ENCODE peak calls at places on chromosomes 1 and 21, in eight cellular contexts. One of them, this sample, is unnamed.

GRCh38 chr1:234683856-234684632 is 74.1 kb upstream of the IRF2BP2 start:
- DNase-seq in esophagus squamous epithelium: no peak
- DNase-seq in stimulated activated naive CD8-positive, alpha-beta T cell treated with anti-CD3 and anti-CD28 coated beads, Interleukin-15, Interleukin-2, amounts not matched to agents 100 U/mL and 50 U/mL, for 24 hours: no peak
- DNase-seq in HFFc6: peak; percentile 29
- DNase-seq in stimulated activated CD4-positive, alpha-beta T cell treated with anti-CD3 and anti-CD28 coated beads, Interleukin-12 subunit alpha, Interleukin-12 subunit beta, amount 100 ng/mL, for 24 hours: no peak
- DNase-seq in M059J: peak; percentile 88
- DNase-seq in right cardiac atrium: peak; percentile 78
- DNase-seq in Kasumi-1: peak; percentile 22
- DNase-seq in this sample: no peak

GRCh38 chr1:119564548-119564947 is 57.5 kb downstream of the HSD3B1 start:
- DNase-seq in esophagus squamous epithelium: no peak
- DNase-seq in stimulated activated naive CD8-positive, alpha-beta T cell treated with anti-CD3 and anti-CD28 coated beads, Interleukin-15, Interleukin-2, amounts not matched to agents 100 U/mL and 50 U/mL, for 24 hours: no peak
- DNase-seq in HFFc6: no peak
- DNase-seq in stimulated activated CD4-positive, alpha-beta T cell treated with anti-CD3 and anti-CD28 coated beads, Interleukin-12 subunit alpha, Interleukin-12 subunit beta, amount 100 ng/mL, for 24 hours: no peak
- DNase-seq in M059J: no peak
- DNase-seq in right cardiac atrium: no peak
- DNase-seq in Kasumi-1: no peak
- DNase-seq in this sample: no peak

GRCh38 chr1:59604191-59604590 is 210.6 kb upstream of the HOOK1 start:
- DNase-seq in esophagus squamous epithelium: no peak
- DNase-seq in stimulated activated naive CD8-positive, alpha-beta T cell treated with anti-CD3 and anti-CD28 coated beads, Interleukin-15, Interleukin-2, amounts not matched to agents 100 U/mL and 50 U/mL, for 24 hours: no peak
- DNase-seq in HFFc6: no peak
- DNase-seq in stimulated activated CD4-positive, alpha-beta T cell treated with anti-CD3 and anti-CD28 coated beads, Interleukin-12 subunit alpha, Interleukin-12 subunit beta, amount 100 ng/mL, for 24 hours: no peak
- DNase-seq in M059J: peak; percentile 23
- DNase-seq in right cardiac atrium: no peak
- DNase-seq in Kasumi-1: no peak
- DNase-seq in this sample: no peak

GRCh38 chr1:100903777-100904176 is 7.9 kb downstream of the SLC30A7 start:
- DNase-seq in esophagus squamous epithelium: no peak
- DNase-seq in stimulated activated naive CD8-positive, alpha-beta T cell treated with anti-CD3 and anti-CD28 coated beads, Interleukin-15, Interleukin-2, amounts not matched to agents 100 U/mL and 50 U/mL, for 24 hours: no peak
- DNase-seq in HFFc6: no peak
- DNase-seq in stimulated activated CD4-positive, alpha-beta T cell treated with anti-CD3 and anti-CD28 coated beads, Interleukin-12 subunit alpha, Interleukin-12 subunit beta, amount 100 ng/mL, for 24 hours: no peak
- DNase-seq in M059J: no peak
- DNase-seq in right cardiac atrium: no peak
- DNase-seq in Kasumi-1: no peak
- DNase-seq in this sample: no peak

GRCh38 chr1:220528679-220529529 is 968 bp downstream of the MARK1 start:
- DNase-seq in esophagus squamous epithelium: no peak
- DNase-seq in stimulated activated naive CD8-positive, alpha-beta T cell treated with anti-CD3 and anti-CD28 coated beads, Interleukin-15, Interleukin-2, amounts not matched to agents 100 U/mL and 50 U/mL, for 24 hours: no peak
- DNase-seq in HFFc6: no peak
- DNase-seq in stimulated activated CD4-positive, alpha-beta T cell treated with anti-CD3 and anti-CD28 coated beads, Interleukin-12 subunit alpha, Interleukin-12 subunit beta, amount 100 ng/mL, for 24 hours: no peak
- DNase-seq in M059J: no peak
- DNase-seq in right cardiac atrium: peak; percentile 56
- DNase-seq in Kasumi-1: no peak
- DNase-seq in this sample: no peak

GRCh38 chr1:184691719-184692324 is 62.8 kb downstream of the EDEM3 start:
- DNase-seq in esophagus squamous epithelium: no peak
- DNase-seq in stimulated activated naive CD8-positive, alpha-beta T cell treated with anti-CD3 and anti-CD28 coated beads, Interleukin-15, Interleukin-2, amounts not matched to agents 100 U/mL and 50 U/mL, for 24 hours: no peak
- DNase-seq in HFFc6: peak; percentile 49
- DNase-seq in stimulated activated CD4-positive, alpha-beta T cell treated with anti-CD3 and anti-CD28 coated beads, Interleukin-12 subunit alpha, Interleukin-12 subunit beta, amount 100 ng/mL, for 24 hours: no peak
- DNase-seq in M059J: peak; percentile 57
- DNase-seq in right cardiac atrium: no peak
- DNase-seq in Kasumi-1: peak; percentile 43
- DNase-seq in this sample: peak; percentile 11

GRCh38 chr21:42790520-42790919 is 88.8 kb downstream of the WDR4 start:
- DNase-seq in esophagus squamous epithelium: no peak
- DNase-seq in stimulated activated naive CD8-positive, alpha-beta T cell treated with anti-CD3 and anti-CD28 coated beads, Interleukin-15, Interleukin-2, amounts not matched to agents 100 U/mL and 50 U/mL, for 24 hours: no peak
- DNase-seq in HFFc6: no peak
- DNase-seq in stimulated activated CD4-positive, alpha-beta T cell treated with anti-CD3 and anti-CD28 coated beads, Interleukin-12 subunit alpha, Interleukin-12 subunit beta, amount 100 ng/mL, for 24 hours: no peak
- DNase-seq in M059J: no peak
- DNase-seq in right cardiac atrium: no peak
- DNase-seq in Kasumi-1: no peak
- DNase-seq in this sample: no peak

GRCh38 chr1:18352640-18353245 is 128.0 kb upstream of the KLHDC7A start:
- DNase-seq in esophagus squamous epithelium: no peak
- DNase-seq in stimulated activated naive CD8-positive, alpha-beta T cell treated with anti-CD3 and anti-CD28 coated beads, Interleukin-15, Interleukin-2, amounts not matched to agents 100 U/mL and 50 U/mL, for 24 hours: no peak
- DNase-seq in HFFc6: no peak
- DNase-seq in stimulated activated CD4-positive, alpha-beta T cell treated with anti-CD3 and anti-CD28 coated beads, Interleukin-12 subunit alpha, Interleukin-12 subunit beta, amount 100 ng/mL, for 24 hours: no peak
- DNase-seq in M059J: no peak
- DNase-seq in right cardiac atrium: no peak
- DNase-seq in Kasumi-1: no peak
- DNase-seq in this sample: no peak

GRCh38 chr21:45531393-45532215 is 10.6 kb downstream of the SLC19A1 start:
- DNase-seq in esophagus squamous epithelium: no peak
- DNase-seq in stimulated activated naive CD8-positive, alpha-beta T cell treated with anti-CD3 and anti-CD28 coated beads, Interleukin-15, Interleukin-2, amounts not matched to agents 100 U/mL and 50 U/mL, for 24 hours: no peak
- DNase-seq in HFFc6: no peak
- DNase-seq in stimulated activated CD4-positive, alpha-beta T cell treated with anti-CD3 and anti-CD28 coated beads, Interleukin-12 subunit alpha, Interleukin-12 subunit beta, amount 100 ng/mL, for 24 hours: no peak
- DNase-seq in M059J: no peak
- DNase-seq in right cardiac atrium: peak; percentile 46
- DNase-seq in Kasumi-1: no peak
- DNase-seq in this sample: no peak

GRCh38 chr1:56578963-56579875 is at the start of gene PLPP3:
- DNase-seq in esophagus squamous epithelium: peak; percentile 8
- DNase-seq in stimulated activated naive CD8-positive, alpha-beta T cell treated with anti-CD3 and anti-CD28 coated beads, Interleukin-15, Interleukin-2, amounts not matched to agents 100 U/mL and 50 U/mL, for 24 hours: peak; percentile 16
- DNase-seq in HFFc6: peak; percentile 86
- DNase-seq in stimulated activated CD4-positive, alpha-beta T cell treated with anti-CD3 and anti-CD28 coated beads, Interleukin-12 subunit alpha, Interleukin-12 subunit beta, amount 100 ng/mL, for 24 hours: no peak
- DNase-seq in M059J: peak; percentile 89
- DNase-seq in right cardiac atrium: peak; percentile 95
- DNase-seq in Kasumi-1: peak; percentile 87
- DNase-seq in this sample: peak; percentile 89

GRCh38 chr1:224540535-224540934 is 75.6 kb upstream of the CNIH3 start:
- DNase-seq in esophagus squamous epithelium: no peak
- DNase-seq in stimulated activated naive CD8-positive, alpha-beta T cell treated with anti-CD3 and anti-CD28 coated beads, Interleukin-15, Interleukin-2, amounts not matched to agents 100 U/mL and 50 U/mL, for 24 hours: no peak
- DNase-seq in HFFc6: no peak
- DNase-seq in stimulated activated CD4-positive, alpha-beta T cell treated with anti-CD3 and anti-CD28 coated beads, Interleukin-12 subunit alpha, Interleukin-12 subunit beta, amount 100 ng/mL, for 24 hours: no peak
- DNase-seq in M059J: peak; percentile 63
- DNase-seq in right cardiac atrium: no peak
- DNase-seq in Kasumi-1: no peak
- DNase-seq in this sample: no peak

GRCh38 chr1:67724928-67725560 is 40.0 kb downstream of the GADD45A start:
- DNase-seq in esophagus squamous epithelium: no peak
- DNase-seq in stimulated activated naive CD8-positive, alpha-beta T cell treated with anti-CD3 and anti-CD28 coated beads, Interleukin-15, Interleukin-2, amounts not matched to agents 100 U/mL and 50 U/mL, for 24 hours: no peak
- DNase-seq in HFFc6: peak; percentile 79
- DNase-seq in stimulated activated CD4-positive, alpha-beta T cell treated with anti-CD3 and anti-CD28 coated beads, Interleukin-12 subunit alpha, Interleukin-12 subunit beta, amount 100 ng/mL, for 24 hours: no peak
- DNase-seq in M059J: peak; percentile 97
- DNase-seq in right cardiac atrium: peak; percentile 63
- DNase-seq in Kasumi-1: peak; percentile 25
- DNase-seq in this sample: no peak

GRCh38 chr1:212231372-212231771 is 53.8 kb upstream of the PPP2R5A start:
- DNase-seq in esophagus squamous epithelium: no peak
- DNase-seq in stimulated activated naive CD8-positive, alpha-beta T cell treated with anti-CD3 and anti-CD28 coated beads, Interleukin-15, Interleukin-2, amounts not matched to agents 100 U/mL and 50 U/mL, for 24 hours: no peak
- DNase-seq in HFFc6: no peak
- DNase-seq in stimulated activated CD4-positive, alpha-beta T cell treated with anti-CD3 and anti-CD28 coated beads, Interleukin-12 subunit alpha, Interleukin-12 subunit beta, amount 100 ng/mL, for 24 hours: no peak
- DNase-seq in M059J: no peak
- DNase-seq in right cardiac atrium: no peak
- DNase-seq in Kasumi-1: no peak
- DNase-seq in this sample: no peak

GRCh38 chr1:94044290-94044790 is 76.6 kb downstream of the ABCA4 start:
- DNase-seq in esophagus squamous epithelium: no peak
- DNase-seq in stimulated activated naive CD8-positive, alpha-beta T cell treated with anti-CD3 and anti-CD28 coated beads, Interleukin-15, Interleukin-2, amounts not matched to agents 100 U/mL and 50 U/mL, for 24 hours: no peak
- DNase-seq in HFFc6: no peak
- DNase-seq in stimulated activated CD4-positive, alpha-beta T cell treated with anti-CD3 and anti-CD28 coated beads, Interleukin-12 subunit alpha, Interleukin-12 subunit beta, amount 100 ng/mL, for 24 hours: no peak
- DNase-seq in M059J: no peak
- DNase-seq in right cardiac atrium: peak; percentile 91
- DNase-seq in Kasumi-1: peak; percentile 73
- DNase-seq in this sample: no peak

GRCh38 chr1:9413143-9413876 is 120.6 kb downstream of the SPSB1 start:
- DNase-seq in esophagus squamous epithelium: peak; percentile 9
- DNase-seq in stimulated activated naive CD8-positive, alpha-beta T cell treated with anti-CD3 and anti-CD28 coated beads, Interleukin-15, Interleukin-2, amounts not matched to agents 100 U/mL and 50 U/mL, for 24 hours: peak; percentile 79
- DNase-seq in HFFc6: peak; percentile 69
- DNase-seq in stimulated activated CD4-positive, alpha-beta T cell treated with anti-CD3 and anti-CD28 coated beads, Interleukin-12 subunit alpha, Interleukin-12 subunit beta, amount 100 ng/mL, for 24 hours: peak; percentile 65
- DNase-seq in M059J: peak; percentile 90
- DNase-seq in right cardiac atrium: peak; percentile 85
- DNase-seq in Kasumi-1: no peak
- DNase-seq in this sample: peak; percentile 96

GRCh38 chr1:116911779-116912469 is 2.2 kb downstream of the PTGFRN start:
- DNase-seq in esophagus squamous epithelium: no peak
- DNase-seq in stimulated activated naive CD8-positive, alpha-beta T cell treated with anti-CD3 and anti-CD28 coated beads, Interleukin-15, Interleukin-2, amounts not matched to agents 100 U/mL and 50 U/mL, for 24 hours: no peak
- DNase-seq in HFFc6: no peak
- DNase-seq in stimulated activated CD4-positive, alpha-beta T cell treated with anti-CD3 and anti-CD28 coated beads, Interleukin-12 subunit alpha, Interleukin-12 subunit beta, amount 100 ng/mL, for 24 hours: no peak
- DNase-seq in M059J: no peak
- DNase-seq in right cardiac atrium: no peak
- DNase-seq in Kasumi-1: no peak
- DNase-seq in this sample: no peak

GRCh38 chr1:90835661-90836344 is 118.7 kb upstream of the BARHL2 start:
- DNase-seq in esophagus squamous epithelium: no peak
- DNase-seq in stimulated activated naive CD8-positive, alpha-beta T cell treated with anti-CD3 and anti-CD28 coated beads, Interleukin-15, Interleukin-2, amounts not matched to agents 100 U/mL and 50 U/mL, for 24 hours: no peak
- DNase-seq in HFFc6: no peak
- DNase-seq in stimulated activated CD4-positive, alpha-beta T cell treated with anti-CD3 and anti-CD28 coated beads, Interleukin-12 subunit alpha, Interleukin-12 subunit beta, amount 100 ng/mL, for 24 hours: no peak
- DNase-seq in M059J: no peak
- DNase-seq in right cardiac atrium: peak; percentile 72
- DNase-seq in Kasumi-1: no peak
- DNase-seq in this sample: no peak

GRCh38 chr1:198912046-198912445 is 273.2 kb downstream of the PTPRC start:
- DNase-seq in esophagus squamous epithelium: no peak
- DNase-seq in stimulated activated naive CD8-positive, alpha-beta T cell treated with anti-CD3 and anti-CD28 coated beads, Interleukin-15, Interleukin-2, amounts not matched to agents 100 U/mL and 50 U/mL, for 24 hours: no peak
- DNase-seq in HFFc6: no peak
- DNase-seq in stimulated activated CD4-positive, alpha-beta T cell treated with anti-CD3 and anti-CD28 coated beads, Interleukin-12 subunit alpha, Interleukin-12 subunit beta, amount 100 ng/mL, for 24 hours: no peak
- DNase-seq in M059J: no peak
- DNase-seq in right cardiac atrium: no peak
- DNase-seq in Kasumi-1: no peak
- DNase-seq in this sample: no peak

GRCh38 chr1:116515702-116516101 is 55.1 kb downstream of the CD58 start:
- DNase-seq in esophagus squamous epithelium: no peak
- DNase-seq in stimulated activated naive CD8-positive, alpha-beta T cell treated with anti-CD3 and anti-CD28 coated beads, Interleukin-15, Interleukin-2, amounts not matched to agents 100 U/mL and 50 U/mL, for 24 hours: no peak
- DNase-seq in HFFc6: no peak
- DNase-seq in stimulated activated CD4-positive, alpha-beta T cell treated with anti-CD3 and anti-CD28 coated beads, Interleukin-12 subunit alpha, Interleukin-12 subunit beta, amount 100 ng/mL, for 24 hours: no peak
- DNase-seq in M059J: no peak
- DNase-seq in right cardiac atrium: no peak
- DNase-seq in Kasumi-1: peak; percentile 64
- DNase-seq in this sample: no peak

GRCh38 chr1:179440971-179441370 is 75.2 kb downstream of the AXDND1 start:
- DNase-seq in esophagus squamous epithelium: no peak
- DNase-seq in stimulated activated naive CD8-positive, alpha-beta T cell treated with anti-CD3 and anti-CD28 coated beads, Interleukin-15, Interleukin-2, amounts not matched to agents 100 U/mL and 50 U/mL, for 24 hours: no peak
- DNase-seq in HFFc6: no peak
- DNase-seq in stimulated activated CD4-positive, alpha-beta T cell treated with anti-CD3 and anti-CD28 coated beads, Interleukin-12 subunit alpha, Interleukin-12 subunit beta, amount 100 ng/mL, for 24 hours: no peak
- DNase-seq in M059J: no peak
- DNase-seq in right cardiac atrium: no peak
- DNase-seq in Kasumi-1: no peak
- DNase-seq in this sample: no peak

GRCh38 chr1:236081546-236082227 is 16.8 kb upstream of the NID1 start:
- DNase-seq in esophagus squamous epithelium: no peak
- DNase-seq in stimulated activated naive CD8-positive, alpha-beta T cell treated with anti-CD3 and anti-CD28 coated beads, Interleukin-15, Interleukin-2, amounts not matched to agents 100 U/mL and 50 U/mL, for 24 hours: no peak
- DNase-seq in HFFc6: peak; percentile 10
- DNase-seq in stimulated activated CD4-positive, alpha-beta T cell treated with anti-CD3 and anti-CD28 coated beads, Interleukin-12 subunit alpha, Interleukin-12 subunit beta, amount 100 ng/mL, for 24 hours: no peak
- DNase-seq in M059J: peak; percentile 64
- DNase-seq in right cardiac atrium: no peak
- DNase-seq in Kasumi-1: no peak
- DNase-seq in this sample: no peak

GRCh38 chr1:112337028-112337531 is 58.9 kb upstream of the CTTNBP2NL start:
- DNase-seq in esophagus squamous epithelium: no peak
- DNase-seq in stimulated activated naive CD8-positive, alpha-beta T cell treated with anti-CD3 and anti-CD28 coated beads, Interleukin-15, Interleukin-2, amounts not matched to agents 100 U/mL and 50 U/mL, for 24 hours: peak; percentile 17
- DNase-seq in HFFc6: peak; percentile 35
- DNase-seq in stimulated activated CD4-positive, alpha-beta T cell treated with anti-CD3 and anti-CD28 coated beads, Interleukin-12 subunit alpha, Interleukin-12 subunit beta, amount 100 ng/mL, for 24 hours: peak; percentile 8
- DNase-seq in M059J: peak; percentile 34
- DNase-seq in right cardiac atrium: peak; percentile 79
- DNase-seq in Kasumi-1: peak; percentile 63
- DNase-seq in this sample: peak; percentile 34

GRCh38 chr1:206411321-206411720 is 59.0 kb upstream of the IKBKE start:
- DNase-seq in esophagus squamous epithelium: no peak
- DNase-seq in stimulated activated naive CD8-positive, alpha-beta T cell treated with anti-CD3 and anti-CD28 coated beads, Interleukin-15, Interleukin-2, amounts not matched to agents 100 U/mL and 50 U/mL, for 24 hours: no peak
- DNase-seq in HFFc6: no peak
- DNase-seq in stimulated activated CD4-positive, alpha-beta T cell treated with anti-CD3 and anti-CD28 coated beads, Interleukin-12 subunit alpha, Interleukin-12 subunit beta, amount 100 ng/mL, for 24 hours: no peak
- DNase-seq in M059J: no peak
- DNase-seq in right cardiac atrium: no peak
- DNase-seq in Kasumi-1: no peak
- DNase-seq in this sample: no peak

GRCh38 chr1:225828706-225829344 is 18.9 kb downstream of the EPHX1 start:
- DNase-seq in esophagus squamous epithelium: no peak
- DNase-seq in stimulated activated naive CD8-positive, alpha-beta T cell treated with anti-CD3 and anti-CD28 coated beads, Interleukin-15, Interleukin-2, amounts not matched to agents 100 U/mL and 50 U/mL, for 24 hours: no peak
- DNase-seq in HFFc6: no peak
- DNase-seq in stimulated activated CD4-positive, alpha-beta T cell treated with anti-CD3 and anti-CD28 coated beads, Interleukin-12 subunit alpha, Interleukin-12 subunit beta, amount 100 ng/mL, for 24 hours: no peak
- DNase-seq in M059J: no peak
- DNase-seq in right cardiac atrium: peak; percentile 33
- DNase-seq in Kasumi-1: no peak
- DNase-seq in this sample: no peak

GRCh38 chr1:81052162-81052561 is 748.6 kb upstream of the ADGRL2 start:
- DNase-seq in esophagus squamous epithelium: no peak
- DNase-seq in stimulated activated naive CD8-positive, alpha-beta T cell treated with anti-CD3 and anti-CD28 coated beads, Interleukin-15, Interleukin-2, amounts not matched to agents 100 U/mL and 50 U/mL, for 24 hours: no peak
- DNase-seq in HFFc6: no peak
- DNase-seq in stimulated activated CD4-positive, alpha-beta T cell treated with anti-CD3 and anti-CD28 coated beads, Interleukin-12 subunit alpha, Interleukin-12 subunit beta, amount 100 ng/mL, for 24 hours: no peak
- DNase-seq in M059J: no peak
- DNase-seq in right cardiac atrium: no peak
- DNase-seq in Kasumi-1: no peak
- DNase-seq in this sample: no peak

GRCh38 chr21:22900511-22900910 is 1902.3 kb downstream of the NCAM2 start:
- DNase-seq in esophagus squamous epithelium: no peak
- DNase-seq in stimulated activated naive CD8-positive, alpha-beta T cell treated with anti-CD3 and anti-CD28 coated beads, Interleukin-15, Interleukin-2, amounts not matched to agents 100 U/mL and 50 U/mL, for 24 hours: no peak
- DNase-seq in HFFc6: no peak
- DNase-seq in stimulated activated CD4-positive, alpha-beta T cell treated with anti-CD3 and anti-CD28 coated beads, Interleukin-12 subunit alpha, Interleukin-12 subunit beta, amount 100 ng/mL, for 24 hours: no peak
- DNase-seq in M059J: no peak
- DNase-seq in right cardiac atrium: no peak
- DNase-seq in Kasumi-1: no peak
- DNase-seq in this sample: no peak

GRCh38 chr1:44801491-44802305 is 1.5 kb downstream of the PLK3 start:
- DNase-seq in esophagus squamous epithelium: no peak
- DNase-seq in stimulated activated naive CD8-positive, alpha-beta T cell treated with anti-CD3 and anti-CD28 coated beads, Interleukin-15, Interleukin-2, amounts not matched to agents 100 U/mL and 50 U/mL, for 24 hours: peak; percentile 39
- DNase-seq in HFFc6: no peak
- DNase-seq in stimulated activated CD4-positive, alpha-beta T cell treated with anti-CD3 and anti-CD28 coated beads, Interleukin-12 subunit alpha, Interleukin-12 subunit beta, amount 100 ng/mL, for 24 hours: no peak
- DNase-seq in M059J: no peak
- DNase-seq in right cardiac atrium: peak; percentile 65
- DNase-seq in Kasumi-1: no peak
- DNase-seq in this sample: no peak

GRCh38 chr1:172609528-172609927 is 49.4 kb upstream of the FASLG start:
- DNase-seq in esophagus squamous epithelium: no peak
- DNase-seq in stimulated activated naive CD8-positive, alpha-beta T cell treated with anti-CD3 and anti-CD28 coated beads, Interleukin-15, Interleukin-2, amounts not matched to agents 100 U/mL and 50 U/mL, for 24 hours: no peak
- DNase-seq in HFFc6: peak; percentile 28
- DNase-seq in stimulated activated CD4-positive, alpha-beta T cell treated with anti-CD3 and anti-CD28 coated beads, Interleukin-12 subunit alpha, Interleukin-12 subunit beta, amount 100 ng/mL, for 24 hours: no peak
- DNase-seq in M059J: no peak
- DNase-seq in right cardiac atrium: no peak
- DNase-seq in Kasumi-1: peak; percentile 73
- DNase-seq in this sample: no peak

GRCh38 chr1:156652131-156652991 is 10.4 kb downstream of the BCAN start:
- DNase-seq in esophagus squamous epithelium: no peak
- DNase-seq in stimulated activated naive CD8-positive, alpha-beta T cell treated with anti-CD3 and anti-CD28 coated beads, Interleukin-15, Interleukin-2, amounts not matched to agents 100 U/mL and 50 U/mL, for 24 hours: peak; percentile 37
- DNase-seq in HFFc6: no peak
- DNase-seq in stimulated activated CD4-positive, alpha-beta T cell treated with anti-CD3 and anti-CD28 coated beads, Interleukin-12 subunit alpha, Interleukin-12 subunit beta, amount 100 ng/mL, for 24 hours: no peak
- DNase-seq in M059J: peak; percentile 52
- DNase-seq in right cardiac atrium: no peak
- DNase-seq in Kasumi-1: peak; percentile 54
- DNase-seq in this sample: no peak

GRCh38 chr1:167553136-167554027 is at the start of gene CREG1:
- DNase-seq in esophagus squamous epithelium: peak; percentile 46
- DNase-seq in stimulated activated naive CD8-positive, alpha-beta T cell treated with anti-CD3 and anti-CD28 coated beads, Interleukin-15, Interleukin-2, amounts not matched to agents 100 U/mL and 50 U/mL, for 24 hours: peak; percentile 91
- DNase-seq in HFFc6: peak; percentile 82
- DNase-seq in stimulated activated CD4-positive, alpha-beta T cell treated with anti-CD3 and anti-CD28 coated beads, Interleukin-12 subunit alpha, Interleukin-12 subunit beta, amount 100 ng/mL, for 24 hours: peak; percentile 92
- DNase-seq in M059J: peak; percentile 92
- DNase-seq in right cardiac atrium: peak; percentile 99
- DNase-seq in Kasumi-1: peak; percentile 94
- DNase-seq in this sample: peak; percentile 96

GRCh38 chr1:21966247-21967000 is 10.4 kb upstream of the CELA3B start:
- DNase-seq in esophagus squamous epithelium: no peak
- DNase-seq in stimulated activated naive CD8-positive, alpha-beta T cell treated with anti-CD3 and anti-CD28 coated beads, Interleukin-15, Interleukin-2, amounts not matched to agents 100 U/mL and 50 U/mL, for 24 hours: no peak
- DNase-seq in HFFc6: peak; percentile 77
- DNase-seq in stimulated activated CD4-positive, alpha-beta T cell treated with anti-CD3 and anti-CD28 coated beads, Interleukin-12 subunit alpha, Interleukin-12 subunit beta, amount 100 ng/mL, for 24 hours: no peak
- DNase-seq in M059J: peak; percentile 87
- DNase-seq in right cardiac atrium: no peak
- DNase-seq in Kasumi-1: no peak
- DNase-seq in this sample: peak; percentile 68

GRCh38 chr1:183699643-183700160 is 46.6 kb upstream of the APOBEC4 start:
- DNase-seq in esophagus squamous epithelium: no peak
- DNase-seq in stimulated activated naive CD8-positive, alpha-beta T cell treated with anti-CD3 and anti-CD28 coated beads, Interleukin-15, Interleukin-2, amounts not matched to agents 100 U/mL and 50 U/mL, for 24 hours: no peak
- DNase-seq in HFFc6: no peak
- DNase-seq in stimulated activated CD4-positive, alpha-beta T cell treated with anti-CD3 and anti-CD28 coated beads, Interleukin-12 subunit alpha, Interleukin-12 subunit beta, amount 100 ng/mL, for 24 hours: no peak
- DNase-seq in M059J: peak; percentile 12
- DNase-seq in right cardiac atrium: no peak
- DNase-seq in Kasumi-1: no peak
- DNase-seq in this sample: no peak

GRCh38 chr1:221723018-221723917 is 18.6 kb downstream of the DUSP10 start:
- DNase-seq in esophagus squamous epithelium: no peak
- DNase-seq in stimulated activated naive CD8-positive, alpha-beta T cell treated with anti-CD3 and anti-CD28 coated beads, Interleukin-15, Interleukin-2, amounts not matched to agents 100 U/mL and 50 U/mL, for 24 hours: no peak
- DNase-seq in HFFc6: peak; percentile 79
- DNase-seq in stimulated activated CD4-positive, alpha-beta T cell treated with anti-CD3 and anti-CD28 coated beads, Interleukin-12 subunit alpha, Interleukin-12 subunit beta, amount 100 ng/mL, for 24 hours: no peak
- DNase-seq in M059J: peak; percentile 89
- DNase-seq in right cardiac atrium: no peak
- DNase-seq in Kasumi-1: no peak
- DNase-seq in this sample: no peak

GRCh38 chr1:205913451-205914204 is 29.6 kb downstream of the SLC26A9 start:
- DNase-seq in esophagus squamous epithelium: no peak
- DNase-seq in stimulated activated naive CD8-positive, alpha-beta T cell treated with anti-CD3 and anti-CD28 coated beads, Interleukin-15, Interleukin-2, amounts not matched to agents 100 U/mL and 50 U/mL, for 24 hours: no peak
- DNase-seq in HFFc6: no peak
- DNase-seq in stimulated activated CD4-positive, alpha-beta T cell treated with anti-CD3 and anti-CD28 coated beads, Interleukin-12 subunit alpha, Interleukin-12 subunit beta, amount 100 ng/mL, for 24 hours: no peak
- DNase-seq in M059J: peak; percentile 41
- DNase-seq in right cardiac atrium: peak; percentile 90
- DNase-seq in Kasumi-1: no peak
- DNase-seq in this sample: no peak

This sample was measured in hepatic stellate cell.